ENCODE peak calls at places on chromosomes 3 and 15, in seven cellular contexts. T is GM23248, N is HCT116, Y is hepatocyte, D is GM23338, I is neural progenitor cell, B is MM.1S. V is an unnamed sample.

GRCh38 chr15:33068531-33068990 is 126.0 kb downstream of the FMN1 start:
- DNase-seq in D (peak; percentile 69), Y (no peak), I (peak; percentile 26), N (no peak), T (peak; percentile 39), B (peak; percentile 71), V (peak; percentile 97)

GRCh38 chr3:459376-459710 is 262.8 kb downstream of the CHL1 start:
- DNase-seq in I (peak; percentile 24), D (no peak), N (no peak), T (no peak), Y (no peak), B (no peak), V (no peak)

GRCh38 chr3:123451186-123451585 is 2.3 kb upstream of the ADCY5 start:
- DNase-seq in B (no peak), T (no peak), D (no peak), I (no peak), Y (no peak), N (no peak), V (no peak)

GRCh38 chr3:49674491-49674983 is 386 bp downstream of the APEH start:
- DNase-seq in B (no peak), N (no peak), I (no peak), T (no peak), D (peak; percentile 32), Y (peak; percentile 50), V (no peak)

GRCh38 chr15:62075595-62076279 is 9.0 kb downstream of the C2CD4A start:
- DNase-seq in T (peak; percentile 45), B (no peak), I (no peak), N (no peak), Y (peak; percentile 30), D (no peak), V (peak; percentile 85)

GRCh38 chr15:57559875-57560274 is 31.8 kb upstream of the MYZAP start:
- DNase-seq in D (peak; percentile 81), B (peak; percentile 56), N (peak; percentile 47), T (peak; percentile 59), I (peak; percentile 70), Y (peak; percentile 86), V (peak; percentile 78)

GRCh38 chr3:123270818-123271217 is 69.1 kb downstream of the SEC22A start:
- DNase-seq in D (no peak), B (no peak), N (no peak), T (no peak), Y (no peak), I (no peak), V (peak; percentile 46)

GRCh38 chr3:193080821-193081220 is 160.2 kb upstream of the PLAAT1 start:
- DNase-seq in Y (no peak), T (no peak), N (no peak), D (no peak), I (no peak), B (no peak), V (no peak)

GRCh38 chr15:62173215-62173614 is 8.1 kb upstream of the C2CD4B start:
- DNase-seq in I (no peak), N (no peak), T (peak; percentile 29), Y (no peak), D (no peak), B (no peak), V (peak; percentile 29)

GRCh38 chr15:101795455-101795854 is 7.9 kb upstream of the OR4F6 start:
- DNase-seq in N (no peak), B (no peak), T (peak; percentile 83), D (no peak), I (no peak), Y (no peak), V (peak; percentile 57)

GRCh38 chr3:10011644-10012043 is 14.6 kb upstream of the FANCD2 start:
- DNase-seq in T (peak; percentile 47), Y (no peak), N (no peak), I (no peak), B (no peak), D (no peak), V (no peak)

GRCh38 chr3:60301142-60301541 is 950.1 kb downstream of the FHIT start:
- DNase-seq in D (no peak), I (no peak), B (no peak), T (peak; percentile 89), N (no peak), Y (peak; percentile 11), V (peak; percentile 21)

GRCh38 chr15:91855241-91855640 is 1.7 kb downstream of the SLCO3A1 start:
- DNase-seq in Y (no peak), N (no peak), B (no peak), T (no peak), D (no peak), I (no peak), V (no peak)
- TF ChIP-seq EZH2phosphoT487 in Y (no peak), N (no peak), B (no peak), T (no peak), D (no peak), I (no peak), V (no peak)

GRCh38 chr3:108090701-108091497 is at the start of gene CD47:
- DNase-seq in D (peak; percentile 88), B (peak; percentile 91), I (peak; percentile 96), Y (peak; percentile 95), N (peak; percentile 48), T (peak; percentile 93), V (peak; percentile 92)

GRCh38 chr3:108091498-108092259 is 848 bp upstream of the CD47 start:
- DNase-seq in I (peak; percentile 42), N (no peak), B (peak; percentile 9), Y (peak; percentile 30), D (peak; percentile 64), T (no peak), V (peak; percentile 11)

GRCh38 chr3:108093021-108093420 is 2.2 kb upstream of the CD47 start:
- DNase-seq in B (no peak), D (no peak), I (no peak), N (no peak), T (no peak), Y (no peak), V (no peak)

GRCh38 chr3:108093616-108094015 is 2.8 kb upstream of the CD47 start:
- DNase-seq in B (no peak), I (no peak), Y (no peak), N (no peak), D (no peak), T (no peak), V (no peak)

DNA sequence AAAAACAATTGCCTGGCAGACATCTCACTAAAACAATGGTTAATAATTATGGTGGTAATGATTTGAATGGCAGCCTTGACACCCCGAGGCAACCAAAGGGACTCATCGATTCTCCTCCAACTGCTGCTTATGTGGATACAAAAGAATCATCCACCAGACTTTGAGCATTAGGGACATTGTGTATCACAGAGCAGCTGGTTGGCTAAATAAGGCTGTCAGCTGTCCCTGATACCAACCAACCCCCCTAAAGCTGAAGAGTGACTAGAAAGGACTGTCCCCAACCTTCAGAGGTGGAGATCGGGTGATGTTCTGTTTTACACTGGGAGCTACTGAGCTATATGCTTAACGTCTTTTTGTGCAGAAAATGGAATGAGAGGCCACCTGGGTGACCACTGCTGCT is 1.7 kb upstream of the CD47 start:
- DNase-seq in N (no peak), T (no peak), B (no peak), Y (no peak), D (no peak), I (no peak), V (no peak)
- H3K4me2 ChIP-seq in N (no peak overlapping the region), T (no peak overlapping the region), B (no peak overlapping the region), Y (no peak overlapping the region), D (no peak overlapping the region), I (no peak overlapping the region), V (no peak overlapping the region)

DNA sequence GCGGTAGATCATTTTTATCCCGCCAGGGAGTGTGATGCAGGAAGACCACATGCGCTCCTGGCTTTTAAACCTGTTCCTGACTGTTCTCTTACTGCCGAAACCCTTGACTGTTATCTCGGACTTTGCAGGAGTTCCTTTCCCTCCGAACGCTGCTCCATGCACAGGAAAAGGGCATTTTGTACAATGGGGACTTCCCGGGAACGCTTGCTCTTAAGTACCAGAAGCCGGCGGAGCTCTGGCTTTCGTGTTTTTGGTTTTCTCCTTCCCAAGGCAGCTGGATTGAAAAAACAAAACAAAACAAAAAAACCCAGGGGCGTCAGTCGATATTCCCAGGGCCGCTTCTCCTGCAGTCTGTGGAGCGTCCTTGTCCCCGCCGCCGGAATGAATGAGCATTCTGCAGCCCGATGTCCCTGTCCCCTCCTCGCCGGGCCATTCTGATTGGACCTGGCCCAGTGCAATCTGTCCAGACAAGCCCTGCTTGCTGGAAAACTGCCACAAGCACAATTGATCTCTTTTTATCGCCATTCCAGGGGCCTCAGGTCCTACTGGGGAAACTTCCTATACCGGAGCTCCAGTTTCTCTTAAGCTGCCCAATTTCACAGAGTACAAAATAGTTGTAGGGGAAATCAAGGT is 44.8 kb downstream of the SLC6A1 start:
- DNase-seq in D (no peak), Y (no peak), B (no peak), T (no peak), N (no peak), I (no peak), V (no peak)
- TF ChIP-seq EZH2 in D (no peak), Y (no peak), B (no peak), T (no peak), N (no peak), I (no peak), V (no peak)

DNA sequence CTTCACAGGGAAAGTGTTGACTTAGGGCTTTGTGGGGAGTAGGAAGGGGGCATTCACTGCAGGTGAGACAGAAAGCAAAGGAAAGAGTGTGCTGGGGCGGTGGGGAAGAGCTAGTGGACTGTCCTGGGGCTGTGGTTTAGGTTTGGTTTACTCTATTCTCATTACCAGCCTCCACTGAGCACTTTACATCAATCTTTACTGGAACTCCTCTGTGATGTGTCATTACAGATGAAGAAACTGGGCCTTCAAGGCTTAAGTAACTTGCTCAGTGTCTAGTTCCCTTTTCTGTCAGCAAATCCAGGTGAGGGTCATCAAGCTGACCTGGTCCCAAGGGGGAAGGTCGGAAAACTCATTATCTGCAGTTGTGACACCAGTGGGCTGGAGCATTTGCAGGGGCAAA is 120.2 kb upstream of the PFN2 start:
- DNase-seq in D (no peak), T (peak; percentile 35), B (no peak), Y (no peak), I (no peak), N (no peak), V (no peak)
- TF ChIP-seq EZH2phosphoT487 in D (no peak), T (no peak), B (no peak), Y (no peak), I (no peak), N (no peak), V (no peak)

GRCh38 chr15:42672444-42672843 is 64.5 kb downstream of the CDAN1 start:
- DNase-seq in I (no peak), B (no peak), T (no peak), D (no peak), Y (no peak), N (no peak), V (no peak)
- H3K4me2 ChIP-seq in I (no peak overlapping the region), B (no peak overlapping the region), T (no peak overlapping the region), D (no peak overlapping the region), Y (no peak overlapping the region), N (no peak overlapping the region), V (no peak overlapping the region)